ENCODE peak calls at places on chromosomes 1 and 21, in eight cellular contexts. C, E, T, B, W, D, Z and N are unnamed samples.
A peak's percentile ranks its signal among the peaks of the same experiment; 100 is the strongest.

GRCh38 chr1:186617860-186618780 is 62.1 kb downstream of the PTGS2 start:
- DNase-seq in C (no peak), E (peak; percentile 73), T (peak; percentile 67), B (no peak), W (no peak), D (no peak), Z (no peak), N (no peak)

GRCh38 chr1:84298336-84298687 is 3.2 kb upstream of the SAMD13 start:
- DNase-seq in C (peak; percentile 55), E (no peak), T (peak; percentile 34), B (peak; percentile 88), W (no peak), D (peak; percentile 76), Z (no peak), N (peak; percentile 16)

GRCh38 chr1:181205901-181206300 is 117.4 kb downstream of the IER5 start:
- DNase-seq in C (no peak), E (no peak), T (no peak), B (no peak), W (no peak), D (no peak), Z (no peak), N (no peak)

GRCh38 chr1:226678701-226679100 is 60.4 kb downstream of the ITPKB start:
- DNase-seq in C (no peak), E (no peak), T (no peak), B (no peak), W (no peak), D (no peak), Z (no peak), N (no peak)

GRCh38 chr1:204814146-204814884 is 56.3 kb upstream of the NFASC start:
- DNase-seq in C (no peak), E (no peak), T (no peak), B (no peak), W (no peak), D (no peak), Z (no peak), N (no peak)

GRCh38 chr1:89736937-89737733 is 83.7 kb upstream of the LRRC8D start:
- DNase-seq in C (no peak), E (no peak), T (no peak), B (no peak), W (no peak), D (no peak), Z (no peak), N (peak; percentile 74)

GRCh38 chr21:42149656-42150457 is 69.1 kb upstream of the ABCG1 start:
- DNase-seq in C (no peak), E (no peak), T (no peak), B (peak; percentile 6), W (no peak), D (no peak), Z (no peak), N (no peak)

GRCh38 chr1:7386226-7387052 is 384.7 kb upstream of the VAMP3 start:
- DNase-seq in C (no peak), E (no peak), T (no peak), B (no peak), W (no peak), D (no peak), Z (no peak), N (no peak)

GRCh38 chr1:58813361-58813760 is 29.5 kb upstream of the JUN start:
- DNase-seq in C (no peak), E (no peak), T (no peak), B (no peak), W (no peak), D (no peak), Z (no peak), N (peak; percentile 21)

GRCh38 chr1:108962681-108963051 is 618 bp downstream of the CLCC1 start:
- DNase-seq in C (peak; percentile 36), E (no peak), T (peak; percentile 22), B (no peak), W (peak; percentile 12), D (peak; percentile 76), Z (no peak), N (peak; percentile 6)

GRCh38 chr1:7525664-7526063 is 245.4 kb upstream of the VAMP3 start:
- DNase-seq in C (no peak), E (no peak), T (no peak), B (no peak), W (no peak), D (no peak), Z (no peak), N (no peak)

GRCh38 chr1:111372336-111372965 is 55.1 kb downstream of the OVGP1 start:
- DNase-seq in C (no peak), E (no peak), T (no peak), B (no peak), W (no peak), D (no peak), Z (no peak), N (no peak)

GRCh38 chr1:154886281-154887036 is 16.4 kb upstream of the KCNN3 start:
- DNase-seq in C (no peak), E (no peak), T (no peak), B (no peak), W (no peak), D (peak; percentile 74), Z (no peak), N (no peak)

GRCh38 chr21:40640427-40640826 is 206.5 kb downstream of the DSCAM start:
- DNase-seq in C (no peak), E (no peak), T (no peak), B (no peak), W (no peak), D (no peak), Z (no peak), N (no peak)

GRCh38 chr1:188669715-188670114 is 1807.9 kb downstream of the BRINP3 start:
- DNase-seq in C (no peak), E (no peak), T (no peak), B (no peak), W (no peak), D (no peak), Z (no peak), N (peak; percentile 73)

GRCh38 chr1:107252271-107252670 is 111.4 kb downstream of the NTNG1 start:
- DNase-seq in C (no peak), E (no peak), T (no peak), B (no peak), W (no peak), D (no peak), Z (no peak), N (no peak)

GRCh38 chr1:98468111-98468717 is 193.3 kb upstream of the SNX7 start:
- DNase-seq in C (no peak), E (no peak), T (peak; percentile 71), B (peak; percentile 9), W (peak; percentile 10), D (no peak), Z (no peak), N (peak; percentile 81)

GRCh38 chr1:219416598-219417238 is 196.2 kb downstream of the ZC3H11B start:
- DNase-seq in C (peak; percentile 72), E (peak; percentile 15), T (peak; percentile 58), B (peak; percentile 44), W (peak; percentile 47), D (peak; percentile 72), Z (peak; percentile 13), N (peak; percentile 50)

GRCh38 chr1:13830616-13831280 is 130.8 kb downstream of the PRDM2 start:
- DNase-seq in C (no peak), E (no peak), T (no peak), B (peak; percentile 1), W (no peak), D (no peak), Z (no peak), N (peak; percentile 7)

GRCh38 chr1:92790081-92790480 is 5.2 kb upstream of the EVI5 start:
- DNase-seq in C (no peak), E (no peak), T (no peak), B (no peak), W (no peak), D (no peak), Z (no peak), N (no peak)
- TF ChIP-seq USF2 in C (no peak), E (no peak), T (no peak), B (no peak), W (no peak), D (no peak), Z (no peak), N (no peak)

DNA sequence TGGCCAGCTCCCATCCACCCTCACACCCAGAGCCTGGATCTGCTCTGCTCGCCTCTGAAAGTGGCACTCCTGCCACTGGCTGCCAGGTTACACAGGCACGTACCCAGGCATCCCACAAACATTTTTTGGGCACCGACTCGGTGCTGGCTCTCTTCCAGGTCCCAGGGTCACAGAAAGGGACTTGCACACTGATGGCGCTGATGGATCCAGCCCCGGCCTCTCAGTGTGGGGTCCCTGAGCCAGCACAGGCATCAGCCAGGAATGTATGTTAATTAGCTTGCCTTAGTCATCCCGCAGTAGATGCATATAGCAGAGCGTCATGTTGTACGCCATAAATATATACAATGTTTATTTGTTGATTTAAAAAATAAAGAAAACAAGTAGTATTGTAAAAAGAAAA is 537.2 kb downstream of the NPHP4 start:
- DNase-seq in C (no peak), E (no peak), T (no peak), B (no peak), W (no peak), D (no peak), Z (no peak), N (no peak)
- TF ChIP-seq USF2 in C (no peak), E (no peak), T (no peak), B (no peak), W (no peak), D (no peak), Z (no peak), N (no peak)

GRCh38 chr1:166905930-166906329 is 29.9 kb upstream of the TADA1 start:
- DNase-seq in C (no peak), E (no peak), T (no peak), B (no peak), W (no peak), D (no peak), Z (no peak), N (peak; percentile 37)
- TF ChIP-seq USF2 in C (no peak), E (no peak), T (no peak), B (no peak), W (no peak), D (no peak), Z (no peak), N (no peak)

GRCh38 chr1:209368864-209369598 is 214.5 kb upstream of the CAMK1G start:
- DNase-seq in C (no peak), E (no peak), T (peak; percentile 13), B (no peak), W (no peak), D (no peak), Z (no peak), N (peak; percentile 96)

GRCh38 chr1:209370616-209371015 is 212.9 kb upstream of the CAMK1G start:
- DNase-seq in C (no peak), E (no peak), T (no peak), B (no peak), W (no peak), D (no peak), Z (no peak), N (no peak)

GRCh38 chr1:209363112-209363511 is 220.4 kb upstream of the CAMK1G start:
- DNase-seq in C (no peak), E (no peak), T (no peak), B (no peak), W (no peak), D (no peak), Z (no peak), N (no peak)

GRCh38 chr1:209367031-209367813 is 216.3 kb upstream of the CAMK1G start:
- DNase-seq in C (no peak), E (no peak), T (no peak), B (no peak), W (no peak), D (no peak), Z (no peak), N (peak; percentile 73)

DNA sequence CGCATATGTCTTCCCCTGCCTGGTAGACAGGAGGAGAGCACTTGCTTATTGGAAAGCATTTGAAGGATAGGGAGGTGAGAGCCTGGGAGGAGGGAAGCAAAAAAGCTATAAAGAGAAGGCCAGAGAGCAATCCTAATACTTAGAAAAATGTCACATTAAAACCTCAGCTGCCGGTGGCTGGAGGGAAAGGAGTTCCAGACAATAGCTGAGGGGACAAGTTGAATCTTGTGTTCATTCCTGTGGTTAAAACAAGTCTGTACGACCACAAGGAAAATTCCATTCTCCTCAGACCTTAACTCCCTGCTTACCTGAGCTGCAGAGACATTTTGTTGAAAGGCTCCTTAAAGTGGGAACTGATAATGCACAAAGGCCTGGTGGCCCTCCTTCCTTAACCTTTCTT is 218.8 kb upstream of the CAMK1G start:
- DNase-seq in C (no peak), E (no peak), T (no peak), B (no peak), W (no peak), D (no peak), Z (no peak), N (no peak)
- TF ChIP-seq USF2 in C (no peak), E (no peak), T (no peak), B (no peak), W (no peak), D (no peak), Z (no peak), N (no peak)